ENCODE peak calls at places on chromosome 21, in seven cellular contexts. J, T, M, V, Z, E and P are unnamed samples.

GRCh38 chr21:36948686-36949085 is 17.8 kb downstream of the HLCS start:
- DNase-seq in E (no peak), V (no peak), M (no peak), T (no peak), Z (no peak), J (peak; percentile 39), P (no peak)

GRCh38 chr21:45979141-45979631 is 2.4 kb upstream of the COL6A1 start:
- DNase-seq in E (no peak), J (no peak), Z (peak; percentile 49), V (peak; percentile 38), M (peak; percentile 58), T (no peak), P (peak; percentile 29)

GRCh38 chr21:15063081-15063820 is 1.5 kb downstream of the NRIP1 start:
- DNase-seq in T (no peak), J (peak; percentile 18), M (peak; percentile 36), V (no peak), Z (no peak), E (no peak), P (peak; percentile 47)

GRCh38 chr21:33112670-33113596 is 43.0 kb downstream of the OLIG1 start:
- DNase-seq in T (peak; percentile 76), J (no peak), E (no peak), M (no peak), V (no peak), Z (no peak), P (no peak)

GRCh38 chr21:31316488-31317169 is 27.4 kb downstream of the TIAM1 start:
- DNase-seq in M (no peak), J (peak; percentile 52), Z (no peak), V (no peak), T (no peak), E (peak; percentile 91), P (peak; percentile 91)

GRCh38 chr21:27047331-27048314 is 80.7 kb upstream of the ADAMTS5 start:
- DNase-seq in J (peak; percentile 79), M (peak; percentile 89), Z (no peak), E (peak; percentile 65), T (peak; percentile 27), V (no peak), P (no peak)

GRCh38 chr21:39115659-39116235 is 67.5 kb downstream of the PSMG1 start:
- DNase-seq in V (no peak), M (no peak), E (no peak), T (no peak), Z (peak; percentile 33), J (no peak), P (no peak)

GRCh38 chr21:29726061-29726460 is 213.7 kb downstream of the GRIK1 start:
- DNase-seq in M (no peak), E (no peak), T (no peak), J (no peak), V (no peak), Z (no peak), P (no peak)

GRCh38 chr21:32795802-32796489 is 24.4 kb upstream of the PAXBP1 start:
- DNase-seq in M (no peak), V (no peak), Z (no peak), E (no peak), T (no peak), J (no peak), P (no peak)

GRCh38 chr21:16185766-16186165 is 456.0 kb downstream of the USP25 start:
- DNase-seq in E (no peak), M (no peak), V (no peak), J (no peak), T (no peak), Z (no peak), P (no peak)

GRCh38 chr21:19724081-19724480 is 1274.1 kb upstream of the NCAM2 start:
- DNase-seq in V (no peak), M (no peak), T (no peak), Z (no peak), E (no peak), J (no peak), P (no peak)

GRCh38 chr21:45541221-45542039 is 810 bp downstream of the SLC19A1 start:
- DNase-seq in Z (peak; percentile 58), V (peak; percentile 37), J (peak; percentile 33), E (peak; percentile 27), T (no peak), M (peak; percentile 45), P (no peak)

GRCh38 chr21:38492002-38492401 is 6.3 kb downstream of the ERG start:
- DNase-seq in M (no peak), J (no peak), E (no peak), Z (no peak), T (no peak), V (no peak), P (no peak)

GRCh38 chr21:37606549-37606948 is 240.0 kb downstream of the DYRK1A start:
- DNase-seq in J (no peak), V (no peak), T (no peak), E (peak; percentile 57), M (no peak), Z (no peak), P (no peak)

GRCh38 chr21:17492415-17493168 is 20.3 kb upstream of the CXADR start:
- DNase-seq in M (no peak), V (no peak), Z (no peak), J (no peak), T (no peak), E (no peak), P (peak; percentile 91)

GRCh38 chr21:22342855-22343254 is 1344.6 kb downstream of the NCAM2 start:
- DNase-seq in V (no peak), T (no peak), M (no peak), E (no peak), Z (no peak), J (no peak), P (no peak)

GRCh38 chr21:31520506-31521163 is 138.9 kb upstream of the SOD1 start:
- DNase-seq in V (no peak), Z (no peak), J (peak; percentile 19), E (no peak), T (no peak), M (peak; percentile 33), P (no peak)

GRCh38 chr21:37461494-37461893 is 94.9 kb downstream of the DYRK1A start:
- DNase-seq in T (no peak), J (peak; percentile 33), V (no peak), M (no peak), E (no peak), Z (no peak), P (no peak)

GRCh38 chr21:28132713-28133112 is 860.0 kb downstream of the LTN1 start:
- DNase-seq in T (no peak), Z (no peak), E (no peak), J (peak; percentile 44), V (no peak), M (no peak), P (no peak)

GRCh38 chr21:38503588-38503987 is 5.3 kb upstream of the ERG start:
- DNase-seq in M (peak; percentile 85), V (no peak), T (no peak), Z (no peak), J (peak; percentile 3), E (peak; percentile 89), P (no peak)

GRCh38 chr21:35749904-35750303 is 310.4 kb downstream of the SETD4 start:
- DNase-seq in V (no peak), J (no peak), Z (no peak), T (no peak), M (no peak), E (no peak), P (no peak)

GRCh38 chr21:35748683-35749314 is 311.5 kb downstream of the SETD4 start:
- DNase-seq in Z (no peak), M (no peak), T (no peak), V (no peak), J (no peak), E (no peak), P (no peak)

GRCh38 chr21:35754583-35754982 is 305.7 kb downstream of the SETD4 start:
- DNase-seq in Z (no peak), T (no peak), M (no peak), E (no peak), V (no peak), J (no peak), P (no peak)

GRCh38 chr21:35753308-35753707 is 307.0 kb downstream of the SETD4 start:
- DNase-seq in T (no peak), M (no peak), J (no peak), V (no peak), Z (no peak), E (no peak), P (peak; percentile 76)

DNA sequence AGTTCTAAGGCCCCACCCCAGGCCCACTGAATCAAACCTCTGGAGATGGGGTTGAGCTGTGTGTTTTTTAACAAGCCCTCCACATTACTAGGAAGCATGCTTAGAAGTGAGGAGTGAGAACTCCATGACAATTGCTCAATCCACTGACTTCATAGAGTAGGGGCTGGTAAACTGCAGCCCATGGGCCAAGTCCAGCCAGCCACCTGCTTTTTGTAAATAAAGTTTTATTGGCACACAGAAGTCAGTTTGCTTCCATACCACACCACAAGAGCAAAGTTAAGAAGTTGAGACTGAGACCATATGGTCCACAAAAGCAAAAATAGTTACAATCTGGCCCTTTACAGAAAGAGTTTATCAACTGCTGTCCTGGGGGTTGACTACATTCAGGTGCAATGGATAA is 309.2 kb downstream of the SETD4 start:
- DNase-seq in V (no peak), E (no peak), J (no peak), T (no peak), Z (no peak), M (no peak), P (no peak)
- H2BK5ac ChIP-seq in V (no peak overlapping the region), E (no peak overlapping the region), J (no peak overlapping the region), T (no peak overlapping the region), Z (no peak overlapping the region), M (no peak overlapping the region), P (no peak overlapping the region)

DNA sequence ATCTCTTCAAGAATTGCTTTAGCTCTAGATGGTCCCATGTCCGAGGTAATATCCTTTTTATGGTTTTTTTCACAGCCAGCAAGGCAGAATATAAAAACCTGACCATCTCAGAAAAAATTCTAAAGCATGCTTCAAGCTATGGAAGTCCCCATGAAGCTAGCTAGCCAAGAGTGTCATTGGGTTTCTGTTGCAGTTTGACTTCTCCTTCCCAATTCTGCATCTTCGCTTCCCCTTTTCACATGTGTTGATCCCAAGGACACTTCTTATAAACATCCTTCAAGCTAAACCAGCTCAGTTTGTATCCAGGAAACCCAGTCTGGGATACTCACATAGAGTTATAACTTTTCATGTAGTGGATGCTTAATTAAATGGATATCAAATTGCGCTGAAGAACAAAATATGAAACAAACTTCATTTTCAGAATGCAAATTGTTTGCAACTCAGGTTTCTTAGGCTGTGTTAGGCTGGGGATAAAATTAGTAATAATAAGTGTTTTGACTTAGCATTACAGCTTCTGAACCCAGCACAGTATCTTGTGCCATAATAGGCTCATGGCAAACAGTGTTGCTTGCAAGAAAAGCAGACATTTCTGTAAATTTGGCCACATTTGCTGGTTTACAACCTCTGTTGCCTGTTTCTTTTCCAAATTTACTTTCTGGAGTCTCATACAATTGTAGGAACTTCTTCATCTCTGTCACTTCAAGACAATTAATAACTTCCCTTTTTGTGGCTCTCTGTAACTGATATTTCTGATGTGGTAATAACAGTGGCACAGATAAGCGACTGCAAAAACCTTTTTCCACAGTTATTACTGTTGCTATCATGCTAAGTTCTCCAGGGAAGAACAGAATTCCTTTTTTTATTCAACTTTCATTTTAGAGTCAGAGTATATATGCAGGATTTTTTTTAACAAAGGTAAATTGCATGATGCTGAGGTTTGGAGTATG is 53.2 kb downstream of the NCAM2 start:
- DNase-seq in V (no peak), J (no peak), T (no peak), Z (no peak), E (no peak), M (no peak), P (no peak)
- H2BK5ac ChIP-seq in V (no peak overlapping the region), J (no peak overlapping the region), T (no peak overlapping the region), Z (no peak overlapping the region), E (no peak overlapping the region), M (no peak overlapping the region), P (no peak overlapping the region)

GRCh38 chr21:41678944-41679343 is 87.9 kb downstream of the RIPK4 start:
- DNase-seq in Z (peak; percentile 87), T (peak; percentile 90), J (peak; percentile 94), M (peak; percentile 87), E (peak; percentile 100), V (peak; percentile 98), P (peak; percentile 99)
- H2BK5ac ChIP-seq in Z (peak overlapping the region; percentile 82), T (no peak overlapping the region), J (no peak overlapping the region), M (no peak overlapping the region), E (no peak overlapping the region), V (no peak overlapping the region), P (no peak overlapping the region)

GRCh38 chr21:44539991-44540666 is at the start of gene KRTAP10-1:
- DNase-seq in J (no peak), Z (no peak), M (no peak), E (no peak), V (no peak), T (no peak), P (no peak)
- H2BK5ac ChIP-seq in J (no peak within 1 kb of the TSS), Z (peak within 1 kb of the TSS; percentile 52), M (no peak within 1 kb of the TSS), E (no peak within 1 kb of the TSS), V (no peak within 1 kb of the TSS), T (no peak within 1 kb of the TSS), P (no peak within 1 kb of the TSS)